ENCODE peak calls at places on chromosomes 4 and X, in seven cellular contexts. I is uterus, L is IMR-90, U is HCT116, E is right lobe of liver, Y is breast epithelium, V is H1. G is an unnamed sample.

GRCh38 chr4:6763330-6763851 is 19.1 kb upstream of the KIAA0232 start:
- DNase-seq in I (no peak), L (no peak), U (no peak), E (no peak), Y (peak), V (no peak), G (no peak)

GRCh38 chr4:107712236-107712635 is 7.8 kb downstream of the PAPSS1 start:
- DNase-seq in I (no peak), L (no peak), U (no peak), E (no peak), Y (no peak), V (no peak), G (no peak)

GRCh38 chrX:154384284-154384892 is 5.3 kb downstream of the EMD start:
- DNase-seq in I (peak), L (no peak), U (no peak), E (no peak), Y (no peak), V (no peak), G (no peak)

GRCh38 chrX:69163936-69164741 is 1.1 kb downstream of the PJA1 start:
- DNase-seq in I (no peak), L (no peak), U (no peak), E (no peak), Y (no peak), V (no peak), G (peak)

GRCh38 chrX:8037593-8038348 is 110.6 kb upstream of the PNPLA4 start:
- DNase-seq in I (no peak), L (no peak), U (no peak), E (no peak), Y (no peak), V (no peak), G (no peak)

GRCh38 chrX:138756234-138756633 is 44.7 kb upstream of the FGF13 start:
- DNase-seq in I (no peak), L (no peak), U (no peak), E (no peak), Y (peak), V (peak), G (no peak)

GRCh38 chr4:15917297-15917696 is 21.2 kb downstream of the FGFBP1 start:
- DNase-seq in I (no peak), L (no peak), U (no peak), E (no peak), Y (no peak), V (no peak), G (no peak)

GRCh38 chrX:154046262-154046771 is 26.6 kb upstream of the IRAK1 start:
- DNase-seq in I (peak), L (peak), U (no peak), E (no peak), Y (peak), V (no peak), G (no peak)

GRCh38 chrX:132648870-132649269 is 160.0 kb upstream of the MBNL3 start:
- DNase-seq in I (no peak), L (peak), U (no peak), E (no peak), Y (no peak), V (no peak), G (no peak)

GRCh38 chr4:64781737-64782326 is 372.6 kb upstream of the TECRL start:
- DNase-seq in I (no peak), L (peak), U (no peak), E (no peak), Y (no peak), V (no peak), G (no peak)

GRCh38 chrX:47751670-47752069 is 85.0 kb upstream of the ZNF81 start:
- DNase-seq in I (no peak), L (no peak), U (peak), E (peak), Y (no peak), V (no peak), G (no peak)

GRCh38 chr4:48651869-48652447 is 128.1 kb downstream of the FRYL start:
- DNase-seq in I (no peak), L (peak), U (no peak), E (no peak), Y (no peak), V (no peak), G (no peak)

GRCh38 chr4:3025881-3026280 is 48.5 kb downstream of the HTT-AS start:
- DNase-seq in I (no peak), L (no peak), U (no peak), E (no peak), Y (no peak), V (no peak), G (no peak)

GRCh38 chr4:136319789-136320470 is 1212.4 kb downstream of the PCDH18 start:
- DNase-seq in I (no peak), L (peak), U (peak), E (no peak), Y (no peak), V (no peak), G (no peak)

GRCh38 chr4:124018383-124019317 is 622.1 kb downstream of the SPRY1 start:
- DNase-seq in I (peak), L (peak), U (no peak), E (peak), Y (no peak), V (no peak), G (peak)

GRCh38 chrX:94329182-94329581 is 655.2 kb downstream of the FAM133A start:
- DNase-seq in I (no peak), L (no peak), U (no peak), E (no peak), Y (no peak), V (no peak), G (no peak)

GRCh38 chr4:88600129-88600849 is 8.0 kb downstream of the HERC3 start:
- DNase-seq in I (no peak), L (peak), U (no peak), E (no peak), Y (no peak), V (no peak), G (no peak)

GRCh38 chr4:128354205-128354821 is 66.7 kb upstream of the PGRMC2 start:
- DNase-seq in I (no peak), L (peak), U (no peak), E (peak), Y (no peak), V (no peak), G (no peak)

GRCh38 chrX:108268434-108269080 is 169.7 kb downstream of the COL4A6 start:
- DNase-seq in I (no peak), L (no peak), U (no peak), E (no peak), Y (no peak), V (no peak), G (no peak)

GRCh38 chrX:17038681-17039161 is 92.3 kb downstream of the REPS2 start:
- DNase-seq in I (peak), L (no peak), U (no peak), E (no peak), Y (no peak), V (no peak), G (no peak)

GRCh38 chr4:177356191-177356590 is 46.5 kb downstream of the NEIL3 start:
- DNase-seq in I (no peak), L (peak), U (no peak), E (no peak), Y (no peak), V (no peak), G (no peak)

GRCh38 chr4:169314906-169315305 is 44.1 kb upstream of the SH3RF1 start:
- DNase-seq in I (peak), L (peak), U (peak), E (peak), Y (peak), V (no peak), G (no peak)

GRCh38 chr4:28354874-28355273 is 1494.2 kb downstream of the STIM2 start:
- DNase-seq in I (no peak), L (no peak), U (no peak), E (no peak), Y (no peak), V (no peak), G (no peak)

GRCh38 chrX:64975989-64976672 is at the start of gene ZC4H2:
- DNase-seq in I (peak), L (peak), U (peak), E (peak), Y (peak), V (peak), G (peak)

GRCh38 chrX:10022580-10023245 is 55.6 kb downstream of the CLDN34 start:
- DNase-seq in I (peak), L (peak), U (no peak), E (no peak), Y (no peak), V (no peak), G (no peak)

GRCh38 chr4:98932539-98932938 is 3.6 kb upstream of the EIF4E start:
- DNase-seq in I (no peak), L (peak), U (no peak), E (no peak), Y (no peak), V (no peak), G (no peak)

GRCh38 chrX:51459125-51459524 is 37.3 kb downstream of the NUDT11 start:
- DNase-seq in I (no peak), L (peak), U (peak), E (no peak), Y (no peak), V (no peak), G (no peak)

GRCh38 chr4:98603683-98604573 is 54.5 kb downstream of the TSPAN5 start:
- DNase-seq in I (no peak), L (peak), U (no peak), E (no peak), Y (no peak), V (no peak), G (no peak)

GRCh38 chr4:143700060-143700419 is 435 bp downstream of the FREM3 start:
- DNase-seq in I (no peak), L (no peak), U (no peak), E (peak), Y (no peak), V (no peak), G (peak)

GRCh38 chr4:140014284-140014683 is 139.7 kb downstream of the MAML3 start:
- DNase-seq in I (no peak), L (peak), U (no peak), E (no peak), Y (no peak), V (no peak), G (no peak)

GRCh38 chrX:107700802-107701201 is 72.5 kb downstream of the PRPS1 start:
- DNase-seq in I (no peak), L (no peak), U (no peak), E (no peak), Y (no peak), V (no peak), G (no peak)

GRCh38 chr4:73817341-73817740 is 19.1 kb upstream of the CXCL6 start:
- DNase-seq in I (no peak), L (no peak), U (no peak), E (no peak), Y (no peak), V (no peak), G (no peak)

GRCh38 chr4:47075241-47075640 is 43.9 kb downstream of the GABRB1 start:
- DNase-seq in I (no peak), L (peak), U (no peak), E (no peak), Y (no peak), V (no peak), G (no peak)

GRCh38 chrX:126485371-126485770 is 67.2 kb downstream of the DCAF12L1 start:
- DNase-seq in I (no peak), L (no peak), U (no peak), E (no peak), Y (no peak), V (no peak), G (no peak)

GRCh38 chr4:180455226-180455625 is 1788.0 kb upstream of the TENM3 start:
- DNase-seq in I (no peak), L (no peak), U (no peak), E (no peak), Y (no peak), V (no peak), G (no peak)

GRCh38 chr4:83536649-83537352 is 893 bp downstream of the GPAT3 start:
- DNase-seq in I (no peak), L (no peak), U (no peak), E (no peak), Y (no peak), V (no peak), G (no peak)

GRCh38 chrX:37846141-37846540 is 1.2 kb downstream of the DYNLT3 start:
- DNase-seq in I (no peak), L (peak), U (no peak), E (no peak), Y (no peak), V (no peak), G (no peak)

DNA sequence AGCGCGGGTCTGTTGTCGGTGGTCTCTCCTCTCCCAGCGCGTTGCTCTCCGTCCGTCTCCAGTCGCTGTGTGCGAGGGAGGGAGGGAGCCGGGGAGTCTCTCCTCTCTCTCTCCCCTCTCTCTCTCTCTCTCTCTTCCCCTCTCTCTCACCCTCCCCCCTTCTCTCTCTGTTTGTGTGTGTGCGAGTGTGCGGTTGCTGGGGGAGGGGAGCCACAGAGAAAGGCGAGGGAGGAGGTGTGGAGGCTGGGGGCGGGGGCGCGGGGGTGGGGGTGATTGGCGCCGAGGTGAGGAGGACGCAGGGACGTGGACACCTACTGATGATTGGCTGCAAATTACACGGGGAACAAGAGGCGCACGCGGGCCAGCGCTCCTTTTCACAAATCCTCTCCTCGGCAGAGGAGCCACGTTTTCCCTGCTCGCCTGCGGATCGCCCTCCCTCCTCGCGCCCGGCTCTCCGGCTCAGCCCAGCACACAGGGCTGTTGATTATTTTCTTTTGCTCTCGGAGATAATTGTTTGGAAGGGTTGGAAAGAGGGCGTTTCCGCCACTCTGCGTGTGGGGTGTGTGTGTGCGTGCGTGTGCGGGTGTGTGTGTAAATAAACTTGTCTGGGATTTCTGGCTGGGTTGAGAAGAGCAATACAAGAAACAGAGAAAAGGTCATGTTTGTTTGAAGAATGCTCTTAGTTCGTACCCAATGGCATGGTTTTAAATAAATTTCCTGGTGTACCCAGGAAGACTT is at the start of gene CXXC4:
- DNase-seq in I (peak), L (peak), U (peak), E (peak), Y (peak), V (peak), G (peak)
- TF ChIP-seq POLR2A in I (no peak), L (no peak), U (peak), E (peak), Y (no peak), V (peak), G (no peak)

GRCh38 chr4:7976025-7976424 is 36.4 kb upstream of the AFAP1 start:
- DNase-seq in I (no peak), L (no peak), U (no peak), E (no peak), Y (no peak), V (no peak), G (no peak)
- TF ChIP-seq CTCF in I (no peak), L (no peak), U (no peak), E (no peak), Y (no peak), V (no peak), G (no peak)

GRCh38 chr4:26093561-26093960 is 179.5 kb downstream of the SMIM20 start:
- DNase-seq in I (no peak), L (no peak), U (no peak), E (no peak), Y (no peak), V (no peak), G (no peak)

GRCh38 chr4:26094911-26095310 is 180.9 kb downstream of the SMIM20 start:
- DNase-seq in I (no peak), L (peak), U (no peak), E (no peak), Y (no peak), V (no peak), G (no peak)

GRCh38 chr4:26088433-26088928 is 174.5 kb downstream of the SMIM20 start:
- DNase-seq in I (no peak), L (peak), U (no peak), E (no peak), Y (no peak), V (no peak), G (no peak)

GRCh38 chr4:26099967-26100366 is 185.9 kb downstream of the SMIM20 start:
- DNase-seq in I (no peak), L (no peak), U (no peak), E (no peak), Y (no peak), V (no peak), G (no peak)

DNA sequence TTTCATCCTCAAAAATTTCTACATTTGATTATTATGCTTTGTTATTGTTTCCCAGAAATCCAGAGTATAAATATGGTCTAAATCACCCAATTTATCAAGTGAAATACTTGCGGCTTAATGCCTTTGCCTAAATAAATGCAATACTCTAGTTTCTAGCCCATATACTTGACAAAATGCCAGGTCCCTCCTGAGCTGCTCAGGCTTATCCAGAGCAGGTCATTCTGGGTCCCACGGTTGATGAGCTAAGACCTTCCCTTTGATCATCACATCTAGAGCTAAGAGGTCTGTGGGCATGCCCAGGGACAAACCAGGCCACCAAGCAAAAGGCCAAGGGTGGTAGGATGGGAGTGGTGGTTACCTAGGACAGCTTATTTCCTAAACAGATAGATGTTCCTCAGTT is 180.1 kb downstream of the SMIM20 start:
- DNase-seq in I (no peak), L (peak), U (no peak), E (no peak), Y (no peak), V (no peak), G (no peak)
- H3K4me3 ChIP-seq in I (no peak), L (no peak), U (no peak), E (no peak), Y (no peak), V (no peak), G (no peak)

DNA sequence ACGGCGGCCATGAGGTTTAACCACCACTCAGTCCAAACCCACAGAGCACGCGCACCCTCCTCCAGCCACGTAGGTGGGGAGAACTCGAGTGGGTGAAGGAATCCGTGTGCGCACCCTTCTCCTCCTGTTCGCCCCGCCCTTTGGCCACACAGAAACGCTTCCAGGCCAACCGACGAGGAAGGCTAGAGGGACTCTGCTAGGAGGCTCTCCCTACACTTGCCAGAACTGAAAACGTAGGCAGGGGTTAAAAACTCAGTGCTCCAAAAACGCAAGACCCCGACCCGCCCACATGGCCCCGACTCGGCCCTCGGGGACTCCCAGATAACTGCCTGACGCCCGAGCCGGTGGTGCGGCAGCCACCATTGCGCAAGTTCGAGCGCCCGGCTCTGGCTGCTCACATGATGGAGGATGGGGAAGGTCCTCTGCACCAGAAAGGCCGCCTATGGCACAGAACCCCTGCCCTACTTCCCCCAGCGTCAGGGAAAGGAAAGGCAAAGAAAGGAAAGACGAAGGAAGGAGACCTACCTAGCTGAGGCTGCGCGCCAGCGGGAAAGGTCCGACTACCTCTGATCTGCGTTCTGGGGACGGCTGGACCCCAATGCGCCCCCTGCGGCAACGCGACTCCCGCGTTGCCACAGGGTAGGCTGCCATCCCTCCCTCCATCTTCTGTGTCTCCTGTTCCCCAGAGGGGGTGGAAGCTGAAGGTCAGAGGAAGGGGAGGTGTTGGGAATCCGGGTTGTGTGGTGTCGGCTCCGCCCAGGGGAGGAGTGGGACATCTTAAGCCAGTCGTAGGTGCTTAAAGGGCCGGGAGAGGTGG is 201.9 kb upstream of the AGTR2 start:
- DNase-seq in I (peak), L (no peak), U (peak), E (peak), Y (peak), V (peak), G (no peak)
- TF ChIP-seq POLR2A in I (no peak), L (no peak), U (no peak), E (no peak), Y (no peak), V (no peak), G (no peak)

DNA sequence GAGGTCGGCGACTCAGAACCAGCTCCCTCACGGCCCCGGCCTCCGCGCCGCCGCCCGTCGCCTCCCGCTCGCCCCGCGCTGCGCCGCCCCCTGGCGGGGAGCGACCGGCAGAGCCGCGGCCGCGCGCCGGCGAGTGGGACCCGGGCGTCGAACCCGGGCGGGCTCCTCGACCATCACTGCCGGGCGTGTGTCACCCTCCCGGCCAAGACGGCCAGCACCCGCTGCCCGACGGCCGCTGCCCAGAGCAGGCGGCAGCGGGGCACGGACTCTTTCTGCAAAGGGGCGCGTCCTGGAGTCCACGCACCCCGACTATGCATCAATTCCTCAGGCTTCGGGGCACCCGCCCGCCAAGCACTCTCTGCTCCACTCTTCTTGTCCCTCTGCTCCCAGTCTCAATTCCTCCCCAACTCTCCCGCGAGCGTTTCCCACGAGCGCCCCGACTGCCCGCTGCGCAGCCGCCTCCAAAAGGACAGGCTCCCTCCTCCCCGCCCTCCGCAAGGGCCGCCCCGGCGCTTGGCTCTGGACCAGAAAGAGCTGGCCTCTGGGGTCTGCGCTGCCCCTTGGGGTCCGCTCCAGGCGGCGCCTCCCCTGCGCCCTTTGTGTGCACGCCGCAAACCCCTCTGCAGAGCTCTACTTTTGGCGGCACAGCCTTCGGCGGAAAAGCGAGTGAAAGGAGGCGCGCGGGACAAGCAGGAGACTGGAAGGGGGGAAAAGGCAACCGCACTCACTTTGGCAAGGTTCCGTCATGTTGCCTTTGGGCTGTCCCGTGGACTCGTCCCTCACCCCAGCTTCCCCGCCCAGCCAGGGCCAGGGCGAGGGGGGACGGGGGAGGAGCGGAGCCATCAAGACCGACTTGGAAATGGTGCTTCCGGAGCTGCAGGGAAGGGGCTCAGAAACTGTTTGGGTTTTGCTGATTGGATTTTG is 1.1 kb downstream of the PDE5A start:
- DNase-seq in I (peak), L (peak), U (peak), E (peak), Y (peak), V (peak), G (peak)
- TF ChIP-seq CTCF in I (no peak), L (peak), U (peak), E (peak), Y (no peak), V (peak), G (peak)